ENCODE peak calls at places on chromosomes 13 and 19, in five cellular contexts. X, Q, R, V and K are unnamed samples.

GRCh38 chr19:38731654-38732301 is 12.5 kb downstream of the CAPN12 start:
- DNase-seq in Q (no peak), V (no peak), R (no peak), X (peak), K (no peak)

GRCh38 chr13:21234537-21234936 is 58.1 kb downstream of the MRPL57 start:
- DNase-seq in V (no peak), R (peak), X (no peak), Q (no peak), K (peak)

GRCh38 chr19:50486823-50487515 is 10.3 kb upstream of the GARIN5A start:
- DNase-seq in Q (peak), V (no peak), X (peak), R (peak), K (no peak)

GRCh38 chr19:18809149-18809978 is 18.3 kb upstream of the COMP start:
- DNase-seq in Q (peak), X (no peak), V (no peak), R (peak), K (no peak)

GRCh38 chr19:1840541-1841115 is 7.7 kb downstream of the REXO1 start:
- DNase-seq in V (no peak), Q (no peak), X (no peak), R (no peak), K (no peak)

GRCh38 chr19:2325261-2326046 is 2.9 kb downstream of the LSM7 start:
- DNase-seq in X (no peak), V (no peak), R (no peak), Q (no peak), K (no peak)

GRCh38 chr19:42199440-42200115 is 17.9 kb downstream of the DEDD2 start:
- DNase-seq in V (peak), Q (no peak), R (no peak), X (peak), K (no peak)

GRCh38 chr19:10552596-10553053 is 8.9 kb downstream of the ATG4D start:
- DNase-seq in Q (no peak), V (peak), R (no peak), X (peak), K (no peak)

GRCh38 chr19:53409505-53410204 is 14.7 kb downstream of the ZNF765 start:
- DNase-seq in V (no peak), Q (no peak), X (no peak), R (no peak), K (no peak)

GRCh38 chr13:74067818-74068217 is 66.4 kb downstream of the KLF12 start:
- DNase-seq in V (peak), Q (peak), X (no peak), R (peak), K (no peak)

GRCh38 chr19:52464798-52465470 is 11.6 kb downstream of the ZNF578 start:
- DNase-seq in V (no peak), R (no peak), X (peak), Q (no peak), K (peak)

DNA sequence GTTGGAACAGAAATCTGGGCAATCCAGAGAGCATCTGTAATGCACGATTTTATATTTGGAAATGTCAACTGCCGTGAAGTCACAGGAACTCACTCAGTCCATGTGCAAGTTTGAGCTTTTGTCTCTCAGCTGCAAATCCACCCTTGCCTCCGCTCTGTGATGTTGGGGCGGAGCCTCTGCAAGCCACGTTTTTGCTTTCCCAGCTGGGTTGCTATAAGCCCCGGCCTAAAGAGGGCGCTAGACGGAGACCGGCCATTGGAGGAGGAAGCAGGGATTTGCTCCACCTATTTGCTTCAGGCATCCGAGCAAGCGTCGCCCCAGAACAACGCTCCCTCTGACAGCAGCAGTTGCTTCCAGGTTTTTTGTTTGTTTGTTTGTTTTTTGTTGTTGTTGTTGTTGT is 56.2 kb downstream of the TRPM4 start:
- DNase-seq in R (no peak), X (peak), V (no peak), Q (no peak), K (no peak)
- TF ChIP-seq CTCF in R (no peak), X (peak), V (no peak), Q (no peak), K (no peak)

GRCh38 chr13:58908019-58908679 is 1255.6 kb downstream of the DIAPH3 start:
- DNase-seq in Q (no peak), X (no peak), V (no peak), R (no peak), K (no peak)

GRCh38 chr13:58906329-58907007 is 1257.3 kb downstream of the DIAPH3 start:
- DNase-seq in V (no peak), Q (no peak), R (no peak), X (peak), K (no peak)

DNA sequence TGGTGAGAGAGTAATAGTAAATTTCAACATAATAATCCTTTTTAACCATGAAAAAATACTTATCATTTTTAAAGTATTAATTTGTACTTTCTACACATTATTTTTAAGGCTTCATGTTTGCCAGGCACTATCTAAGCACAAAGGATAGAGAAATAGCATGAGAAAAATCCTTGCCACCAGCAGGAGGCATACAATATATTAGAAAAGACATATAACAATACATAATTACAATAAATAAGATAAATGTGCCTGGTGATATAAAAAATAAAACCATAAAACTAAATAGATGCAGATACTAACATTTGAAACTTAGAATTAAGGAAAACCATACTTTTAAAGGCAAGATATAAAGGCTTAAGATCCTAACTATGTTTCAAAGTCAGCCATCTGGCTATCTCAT is 1256.4 kb downstream of the DIAPH3 start:
- DNase-seq in X (no peak), V (no peak), Q (peak), R (no peak), K (no peak)
- TF ChIP-seq CTCF in X (no peak), V (no peak), Q (peak), R (no peak), K (no peak)

GRCh38 chr13:90869580-90869979 is 477.9 kb upstream of the MIR17HG start:
- DNase-seq in X (no peak), V (no peak), R (no peak), Q (no peak), K (no peak)

GRCh38 chr13:90867336-90867683 is 480.2 kb upstream of the MIR17HG start:
- DNase-seq in V (peak), Q (peak), R (peak), X (peak), K (peak)

GRCh38 chr13:90872491-90873025 is 474.9 kb upstream of the MIR17HG start:
- DNase-seq in X (no peak), V (no peak), Q (no peak), R (no peak), K (no peak)

GRCh38 chr13:90868321-90868920 is 479.1 kb upstream of the MIR17HG start:
- DNase-seq in V (peak), Q (peak), X (no peak), R (peak), K (peak)
- TF ChIP-seq CTCF in V (peak), Q (peak), X (peak), R (peak), K (peak)

GRCh38 chr13:36820222-36820621 is 1.2 kb downstream of the RFXAP start:
- DNase-seq in V (no peak), Q (no peak), R (no peak), X (no peak), K (no peak)

GRCh38 chr13:36817996-36818395 is 1.0 kb upstream of the RFXAP start:
- DNase-seq in V (no peak), R (no peak), X (no peak), Q (no peak), K (no peak)

GRCh38 chr13:36819811-36820140 is 754 bp downstream of the RFXAP start:
- DNase-seq in Q (peak), V (peak), R (peak), X (peak), K (no peak)

GRCh38 chr13:36818483-36819063 is 449 bp upstream of the RFXAP start:
- DNase-seq in R (no peak), X (no peak), V (peak), Q (no peak), K (no peak)

GRCh38 chr13:36819064-36819810 is at the start of gene RFXAP:
- DNase-seq in X (peak), V (peak), Q (peak), R (peak), K (peak)
- TF ChIP-seq CTCF in X (peak), V (no peak), Q (no peak), R (no peak), K (no peak)

GRCh38 chr19:44553478-44554171 is 24.1 kb upstream of the CEACAM20 start:
- DNase-seq in R (no peak), X (no peak), Q (no peak), V (peak), K (no peak)

GRCh38 chr19:44549507-44549906 is 20.0 kb upstream of the CEACAM20 start:
- DNase-seq in Q (no peak), R (no peak), V (no peak), X (no peak), K (no peak)

GRCh38 chr19:44554641-44555246 is 25.3 kb upstream of the CEACAM20 start:
- DNase-seq in R (no peak), X (no peak), Q (no peak), V (no peak), K (no peak)

GRCh38 chr19:44551850-44552249 is 22.4 kb upstream of the CEACAM20 start:
- DNase-seq in V (no peak), R (no peak), X (no peak), Q (no peak), K (no peak)

DNA sequence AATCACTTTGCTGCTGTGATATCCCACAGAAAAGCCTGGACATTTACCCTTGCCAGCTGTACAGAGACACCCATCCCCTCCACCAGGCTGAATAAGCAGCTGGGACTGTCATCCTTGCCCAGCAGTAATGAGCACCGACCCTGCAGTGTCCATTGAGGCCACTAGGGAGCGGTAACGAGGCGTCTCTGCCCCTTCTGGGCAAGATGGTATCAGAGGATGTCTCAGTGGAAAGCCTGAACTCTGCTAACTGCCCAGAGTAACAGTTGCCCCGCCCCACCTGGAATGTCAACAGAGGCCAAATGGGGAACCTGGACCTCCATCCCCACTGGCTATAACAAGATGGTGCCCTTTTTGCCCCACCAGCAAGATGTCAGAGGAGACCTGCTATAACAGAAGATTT is 22.8 kb upstream of the CEACAM20 start:
- DNase-seq in R (peak), Q (no peak), V (no peak), X (peak), K (peak)
- TF ChIP-seq CTCF in R (peak), Q (peak), V (no peak), X (peak), K (peak)

GRCh38 chr13:42049454-42049780 is 969 bp downstream of the DGKH start:
- DNase-seq in R (no peak), V (no peak), Q (no peak), X (no peak), K (no peak)

GRCh38 chr13:42047561-42048322 is 706 bp upstream of the DGKH start:
- DNase-seq in V (peak), X (peak), R (peak), Q (peak), K (peak)

GRCh38 chr13:42046448-42046847 is 2.0 kb upstream of the DGKH start:
- DNase-seq in Q (no peak), R (no peak), X (no peak), V (no peak), K (no peak)

GRCh38 chr13:42048323-42048624 is 174 bp upstream of the DGKH start:
- DNase-seq in X (no peak), V (no peak), R (no peak), Q (no peak), K (no peak)

DNA sequence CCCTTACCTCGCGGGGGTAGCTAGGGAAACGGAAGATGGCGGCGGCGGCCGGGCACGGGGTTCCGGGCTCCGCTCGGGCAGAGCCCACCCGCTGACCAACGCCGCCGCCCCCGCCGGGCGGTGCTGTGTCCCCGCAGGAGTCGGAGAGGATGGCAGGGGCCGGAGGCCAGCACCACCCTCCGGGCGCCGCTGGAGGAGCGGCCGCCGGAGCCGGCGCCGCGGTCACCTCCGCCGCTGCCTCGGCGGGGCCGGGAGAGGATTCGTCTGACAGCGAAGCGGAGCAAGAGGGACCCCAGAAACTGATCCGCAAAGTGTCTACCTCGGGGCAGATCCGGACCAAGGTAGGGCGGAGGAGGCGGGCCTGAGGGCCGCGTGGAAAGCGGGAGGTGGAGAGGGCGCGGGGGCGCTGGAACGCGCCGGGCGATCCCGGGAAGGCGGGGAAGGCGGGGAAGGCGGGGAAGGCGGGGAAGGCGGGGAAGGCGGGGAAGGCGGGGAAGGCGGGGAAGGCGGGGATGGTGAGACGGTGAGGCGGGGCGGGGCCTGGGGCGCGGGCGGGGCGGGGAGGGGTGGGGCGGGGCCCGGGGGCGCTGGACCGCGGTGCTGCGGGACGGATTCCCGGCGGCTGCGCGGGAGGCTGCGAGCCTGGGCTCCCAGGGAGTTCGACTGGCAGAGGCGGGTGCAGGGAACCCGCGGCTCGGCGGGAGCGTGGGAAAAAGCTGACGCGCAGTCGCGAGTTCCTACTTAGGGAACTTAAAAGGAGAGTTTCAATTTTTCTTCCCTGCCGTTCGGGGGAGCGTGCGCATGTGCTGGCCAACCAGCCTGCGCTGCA is at the start of gene DGKH:
- DNase-seq in R (peak), X (peak), Q (peak), V (peak), K (peak)
- TF ChIP-seq CTCF in R (no peak), X (peak), Q (peak), V (peak), K (no peak)

GRCh38 chr19:8148088-8148409 is 1.3 kb downstream of the FBN3 start:
- DNase-seq in Q (no peak), V (no peak), X (no peak), R (no peak), K (no peak)
- TF ChIP-seq CTCF in Q (no peak), V (no peak), X (no peak), R (no peak), K (no peak)

DNA sequence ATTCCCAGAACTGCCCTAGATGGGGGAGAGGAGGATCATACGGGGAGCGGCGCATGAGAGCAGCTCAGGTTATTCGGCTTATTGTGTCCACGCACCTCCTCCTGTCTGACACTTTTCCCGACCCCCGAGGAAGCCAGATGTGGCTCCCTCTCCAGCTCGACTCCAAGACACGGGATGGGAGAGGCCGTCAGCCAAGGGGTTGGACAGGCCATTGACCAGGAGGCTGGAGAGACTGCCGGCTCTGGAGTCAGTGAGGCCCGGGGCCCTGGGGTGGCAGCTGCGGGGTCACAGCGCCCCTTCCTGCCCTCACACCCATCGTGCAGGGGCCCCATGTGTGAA is 2.9 kb downstream of the DMKN start:
- DNase-seq in R (no peak), V (no peak), X (no peak), Q (no peak), K (no peak)
- TF ChIP-seq CTCF in R (no peak), V (peak), X (peak), Q (no peak), K (no peak)